ENCODE peak calls at places on chromosomes 16 and 17, in seven cellular contexts. O is A549; E is tibial nerve; D is CD8-positive, alpha-beta T cell; G is neuronal stem cell; K is heart right ventricle; C is mesendoderm. N is an unnamed sample. For H3K4me1, the result is how much of the 10 kb centered on the place peaks cover.

GRCh38 chr17:40461774-40462342 is 18.6 kb downstream of the IGFBP4 start:
- DNase-seq in O (peak), E (no peak), D (no peak), G (no peak), K (no peak), C (no peak), N (no peak)

GRCh38 chr17:27462714-27463113 is 6.5 kb downstream of the KSR1 start:
- DNase-seq in O (no peak), E (no peak), D (no peak), G (no peak), K (no peak), C (no peak), N (no peak)

GRCh38 chr17:83058478-83059167 is 20.8 kb upstream of the METRNL start:
- DNase-seq in O (no peak), E (peak), D (no peak), G (no peak), K (no peak), C (no peak), N (peak)

GRCh38 chr17:45904886-45905285 is 10.5 kb downstream of the MAPT start:
- DNase-seq in O (no peak), E (no peak), D (no peak), G (no peak), K (no peak), C (no peak), N (no peak)

GRCh38 chr17:80358131-80358530 is 56.8 kb upstream of the ENDOV start:
- DNase-seq in O (no peak), E (no peak), D (no peak), G (no peak), K (no peak), C (no peak), N (peak)

GRCh38 chr17:7107012-7107754 is 7.4 kb downstream of the ASGR2 start:
- DNase-seq in O (no peak), E (no peak), D (no peak), G (no peak), K (no peak), C (no peak), N (no peak)

GRCh38 chr17:83088451-83089321 is 9.3 kb downstream of the METRNL start:
- DNase-seq in O (no peak), E (no peak), D (no peak), G (no peak), K (no peak), C (no peak), N (no peak)

GRCh38 chr17:82490512-82491195 is 28.9 kb upstream of the FOXK2 start:
- DNase-seq in O (no peak), E (no peak), D (no peak), G (no peak), K (no peak), C (no peak), N (no peak)

GRCh38 chr16:47779201-47780016 is 318.3 kb downstream of the PHKB start:
- DNase-seq in O (peak), E (no peak), D (no peak), G (no peak), K (no peak), C (peak), N (no peak)

GRCh38 chr16:80034948-80035700 is 434.6 kb upstream of the MAF start:
- DNase-seq in O (peak), E (no peak), D (no peak), G (no peak), K (no peak), C (peak), N (no peak)

GRCh38 chr16:81623365-81624102 is 155.6 kb upstream of the PLCG2 start:
- DNase-seq in O (peak), E (peak), D (peak), G (peak), K (no peak), C (peak), N (no peak)

GRCh38 chr16:68644303-68644702 is 807 bp upstream of the CDH3 start:
- DNase-seq in O (no peak), E (no peak), D (no peak), G (no peak), K (no peak), C (peak), N (no peak)

GRCh38 chr17:266701-267656 is 85.5 kb upstream of the DOC2B start:
- DNase-seq in O (no peak), E (no peak), D (no peak), G (peak), K (peak), C (no peak), N (no peak)

GRCh38 chr17:46841561-46842379 is 9.6 kb upstream of the WNT9B start:
- DNase-seq in O (no peak), E (no peak), D (no peak), G (no peak), K (no peak), C (peak), N (peak)

GRCh38 chr17:77191266-77191665 is 50.5 kb downstream of the SEC14L1 start:
- DNase-seq in O (no peak), E (no peak), D (no peak), G (no peak), K (no peak), C (no peak), N (no peak)

GRCh38 chr17:43814714-43815113 is 18.2 kb downstream of the MPP3 start:
- DNase-seq in O (peak), E (no peak), D (no peak), G (no peak), K (no peak), C (no peak), N (no peak)

GRCh38 chr16:80525420-80525819 is 15.4 kb upstream of the DYNLRB2 start:
- DNase-seq in O (no peak), E (no peak), D (no peak), G (no peak), K (no peak), C (no peak), N (no peak)

GRCh38 chr17:81706757-81707624 is 3.8 kb downstream of the MRPL12 start:
- DNase-seq in O (no peak), E (no peak), D (no peak), G (no peak), K (no peak), C (no peak), N (no peak)

GRCh38 chr17:869567-870530 is 87.7 kb downstream of the MRM3 start:
- DNase-seq in O (peak), E (peak), D (no peak), G (no peak), K (peak), C (peak), N (no peak)

GRCh38 chr16:86031141-86031678 is 132.2 kb downstream of the IRF8 start:
- DNase-seq in O (no peak), E (no peak), D (no peak), G (no peak), K (no peak), C (no peak), N (peak)

GRCh38 chr17:58232707-58233156 is 5.7 kb upstream of the LPO start:
- DNase-seq in O (peak), E (no peak), D (no peak), G (no peak), K (no peak), C (peak), N (peak)

GRCh38 chr16:9402293-9402865 is 310.9 kb downstream of the HAPSTR1 start:
- DNase-seq in O (no peak), E (no peak), D (no peak), G (no peak), K (no peak), C (no peak), N (no peak)

GRCh38 chr17:7844292-7845154 is 10.3 kb upstream of the TMEM88 start:
- DNase-seq in O (peak), E (peak), D (peak), G (peak), K (peak), C (peak), N (peak)

GRCh38 chr17:306536-307294 is 45.9 kb downstream of the RPH3AL start:
- DNase-seq in O (no peak), E (no peak), D (no peak), G (no peak), K (no peak), C (no peak), N (no peak)

GRCh38 chr17:4557626-4558310 is 2.6 kb upstream of the MYBBP1A start:
- DNase-seq in O (no peak), E (no peak), D (no peak), G (no peak), K (no peak), C (no peak), N (no peak)
- H3K4me1 ChIP-seq in O (under half), E (under half), D (under half), G (under half), K (under half), C (under half), N (under half)

GRCh38 chr17:36601303-36602029 is at the start of gene MRM1:
- DNase-seq in O (peak), E (peak), D (peak), G (peak), K (peak), C (peak), N (peak)
- H3K4me1 ChIP-seq in O (under half), E (under half), D (under half), G (under half), K (under half), C (under half), N (under half)

GRCh38 chr17:78920528-78920927 is 4.7 kb downstream of the TIMP2 start:
- DNase-seq in O (no peak), E (no peak), D (no peak), G (no peak), K (no peak), C (no peak), N (no peak)

GRCh38 chr17:78921437-78921971 is 3.7 kb downstream of the TIMP2 start:
- DNase-seq in O (no peak), E (no peak), D (no peak), G (no peak), K (peak), C (no peak), N (peak)

GRCh38 chr17:78917451-78918307 is 7.5 kb downstream of the TIMP2 start:
- DNase-seq in O (no peak), E (no peak), D (no peak), G (no peak), K (no peak), C (no peak), N (peak)

GRCh38 chr17:78918979-78919378 is 6.2 kb downstream of the TIMP2 start:
- DNase-seq in O (no peak), E (no peak), D (no peak), G (no peak), K (no peak), C (no peak), N (no peak)

DNA sequence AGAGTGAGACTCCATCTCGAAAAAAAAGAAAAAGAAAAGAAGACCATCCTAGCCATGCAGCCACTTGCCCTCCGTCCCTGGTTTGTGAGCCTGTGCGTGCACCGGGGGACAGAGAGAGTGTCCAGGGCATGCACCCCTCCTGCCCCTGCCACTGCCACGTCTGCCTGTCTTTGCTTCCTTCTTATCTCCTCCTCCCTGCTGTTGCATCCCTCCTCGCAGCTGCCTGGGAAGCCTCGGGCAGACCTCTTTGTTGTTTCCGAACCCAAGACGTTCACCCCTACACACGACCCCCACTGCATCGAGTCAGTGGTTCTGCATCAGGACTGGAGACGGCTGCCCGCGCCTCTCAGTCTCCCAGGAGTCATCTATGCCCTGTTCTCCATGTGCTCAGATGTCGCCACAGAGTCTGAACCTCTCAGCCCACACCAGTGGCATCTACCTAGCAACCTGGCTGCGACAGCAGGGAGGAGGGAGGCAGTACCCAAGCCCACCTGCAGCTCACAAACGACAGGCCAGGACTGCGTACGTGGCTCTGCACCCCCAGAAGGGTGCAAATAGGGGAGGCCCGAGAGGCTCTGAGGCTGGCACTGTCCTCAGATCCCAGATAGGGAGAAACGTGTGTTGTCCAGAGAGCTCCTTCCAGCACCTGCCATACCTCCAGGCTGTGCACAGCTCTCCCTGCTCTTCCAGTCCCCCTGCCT is 5.2 kb downstream of the TIMP2 start:
- DNase-seq in O (no peak), E (no peak), D (no peak), G (no peak), K (no peak), C (no peak), N (no peak)
- H3K4me1 ChIP-seq in O (half or more), E (half or more), D (under half), G (under half), K (half or more), C (under half), N (under half)

GRCh38 chr17:13925579-13925978 is 143.7 kb upstream of the COX10 start:
- DNase-seq in O (no peak), E (no peak), D (no peak), G (no peak), K (no peak), C (no peak), N (no peak)
- H3K4me1 ChIP-seq in O (under half), E (under half), D (under half), G (under half), K (under half), C (under half), N (under half)

N was measured in left lung.